ENCODE peak calls at places on chromosomes 6 and 20, in four cellular contexts. G is head of caudate nucleus, H is H54, N is G401. W is an unnamed sample.

GRCh38 chr20:46218656-46219055 is 89.6 kb downstream of the CDH22 start:
- DNase-seq in G (no peak), H (no peak), N (peak; percentile 57), W (no peak)

GRCh38 chr20:15045246-15045645 is 707.8 kb upstream of the FLRT3 start:
- DNase-seq in G (no peak), H (no peak), N (no peak), W (no peak)

GRCh38 chr20:33037456-33037855 is 6.0 kb downstream of the BPIFB6 start:
- DNase-seq in G (no peak), H (no peak), N (no peak), W (no peak)

GRCh38 chr6:100343678-100344077 is 121.0 kb downstream of the SIM1 start:
- DNase-seq in G (no peak), H (no peak), N (no peak), W (no peak)

GRCh38 chr20:24699321-24700165 is 230.1 kb downstream of the SYNDIG1 start:
- DNase-seq in G (no peak), H (no peak), N (peak; percentile 81), W (peak; percentile 89)

GRCh38 chr6:136752554-136752953 is 39.7 kb downstream of the MAP3K5 start:
- DNase-seq in G (no peak), H (no peak), N (no peak), W (no peak)

GRCh38 chr20:5315807-5316187 is 957 bp downstream of the PROKR2 start:
- DNase-seq in G (no peak), H (no peak), N (no peak), W (no peak)

GRCh38 chr6:68718379-68719073 is 83.4 kb downstream of the ADGRB3 start:
- DNase-seq in G (no peak), H (no peak), N (peak; percentile 99), W (no peak)

GRCh38 chr20:47262365-47263013 is 94.0 kb downstream of the ZMYND8 start:
- DNase-seq in G (no peak), H (no peak), N (no peak), W (no peak)

GRCh38 chr6:55875420-55875819 is at the start of gene BMP5:
- DNase-seq in G (no peak), H (no peak), N (no peak), W (no peak)

GRCh38 chr6:54655162-54655561 is 191.4 kb upstream of the FAM83B start:
- DNase-seq in G (no peak), H (no peak), N (no peak), W (no peak)

GRCh38 chr6:148502773-148503135 is 160.1 kb downstream of the SASH1 start:
- DNase-seq in G (no peak), H (no peak), N (no peak), W (no peak)

GRCh38 chr6:118263929-118264486 is 284.1 kb upstream of the PLN start:
- DNase-seq in G (peak; percentile 27), H (no peak), N (peak; percentile 24), W (peak; percentile 80)

GRCh38 chr6:96468681-96469224 is 52.9 kb upstream of the UFL1 start:
- DNase-seq in G (no peak), H (no peak), N (peak; percentile 49), W (peak; percentile 45)

GRCh38 chr20:14384411-14384810 is 47.0 kb upstream of the FLRT3 start:
- DNase-seq in G (no peak), H (no peak), N (peak; percentile 30), W (no peak)

GRCh38 chr6:73041051-73041450 is 184.2 kb downstream of the KHDC1L start:
- DNase-seq in G (no peak), H (no peak), N (no peak), W (no peak)

GRCh38 chr6:158647501-158647900 is 2.4 kb upstream of the SYTL3 start:
- DNase-seq in G (no peak), H (no peak), N (no peak), W (no peak)

GRCh38 chr6:139846538-139847321 is 472.3 kb upstream of the CITED2 start:
- DNase-seq in G (no peak), H (no peak), N (peak; percentile 23), W (peak; percentile 46)

GRCh38 chr6:14601490-14601889 is 483.9 kb downstream of the CD83 start:
- DNase-seq in G (no peak), H (no peak), N (no peak), W (no peak)